ENCODE peak calls at places on chromosomes 2 and 18, in ten cellular contexts. U is lung; R is stimulated activated CD4-positive, alpha-beta T cell treated with anti-CD3 and anti-CD28 coated beads, Interleukin-12 subunit alpha, Interleukin-12 subunit beta, amount 100 ng/mL, for 4 hours; J is psoas muscle; T is brain microvascular endothelial cell; Q is putamen; G is activated CD4-positive, alpha-beta T cell treated with anti-CD3 and anti-CD28 coated beads, Interleukin-2, amount 50 U/mL, for 1 hour; M is fibroblast of the aortic adventitia; S is glomerular endothelial cell; E is omental fat pad. X is an unnamed sample.

GRCh38 chr2:19048593-19049264 is 309.7 kb downstream of the OSR1 start:
- DNase-seq in U (peak; percentile 74), R (no peak), J (no peak), T (peak; percentile 18), Q (no peak), G (no peak), M (peak; percentile 33), S (no peak), E (peak; percentile 32), X (no peak)

GRCh38 chr2:74554821-74555531 is 456 bp downstream of the DOK1 start:
- DNase-seq in U (peak; percentile 63), R (peak; percentile 39), J (peak; percentile 43), T (peak; percentile 25), Q (no peak), G (peak; percentile 40), M (no peak), S (no peak), E (no peak), X (peak; percentile 94)

GRCh38 chr2:1360132-1360531 is 53.1 kb upstream of the TPO start:
- DNase-seq in U (no peak), R (no peak), J (no peak), T (no peak), Q (no peak), G (no peak), M (no peak), S (no peak), E (no peak), X (no peak)

GRCh38 chr18:74897971-74898657 is 300.4 kb downstream of the ZNF407 start:
- DNase-seq in U (no peak), R (no peak), J (no peak), T (peak; percentile 57), Q (no peak), G (no peak), M (peak; percentile 48), S (no peak), E (no peak), X (no peak)

GRCh38 chr2:134917219-134917957 is 1.2 kb upstream of the CCNT2 start:
- DNase-seq in U (peak; percentile 29), R (peak; percentile 9), J (peak; percentile 17), T (no peak), Q (no peak), G (peak; percentile 3), M (peak; percentile 52), S (no peak), E (no peak), X (peak; percentile 80)

GRCh38 chr2:121856358-121856757 is 100.9 kb downstream of the TSN start:
- DNase-seq in U (no peak), R (no peak), J (no peak), T (no peak), Q (no peak), G (no peak), M (peak; percentile 21), S (no peak), E (no peak), X (no peak)

GRCh38 chr2:162126145-162126926 is 25.7 kb downstream of the GCG start:
- DNase-seq in U (no peak), R (no peak), J (no peak), T (no peak), Q (peak; percentile 10), G (no peak), M (peak; percentile 44), S (no peak), E (no peak), X (no peak)

GRCh38 chr18:79982736-79983135 is 5.6 kb downstream of the TXNL4A start:
- DNase-seq in U (no peak), R (no peak), J (no peak), T (peak; percentile 14), Q (peak; percentile 63), G (peak; percentile 19), M (peak; percentile 15), S (no peak), E (no peak), X (no peak)

GRCh38 chr18:78935406-78935805 is 44.2 kb upstream of the SALL3 start:
- DNase-seq in U (no peak), R (no peak), J (no peak), T (no peak), Q (no peak), G (no peak), M (no peak), S (no peak), E (no peak), X (no peak)

GRCh38 chr2:113910110-113910717 is 20.3 kb downstream of the ACTR3 start:
- DNase-seq in U (no peak), R (peak; percentile 51), J (no peak), T (no peak), Q (no peak), G (peak; percentile 58), M (no peak), S (no peak), E (no peak), X (peak; percentile 19)

GRCh38 chr18:31490387-31490786 is 7.6 kb upstream of the DSG2 start:
- DNase-seq in U (no peak), R (no peak), J (no peak), T (no peak), Q (no peak), G (no peak), M (no peak), S (no peak), E (no peak), X (no peak)

GRCh38 chr18:65522907-65523306 is 227.9 kb upstream of the CDH7 start:
- DNase-seq in U (no peak), R (no peak), J (no peak), T (no peak), Q (no peak), G (no peak), M (no peak), S (no peak), E (no peak), X (no peak)

GRCh38 chr2:126634273-126634861 is 21.6 kb upstream of the GYPC start:
- DNase-seq in U (no peak), R (peak; percentile 20), J (no peak), T (no peak), Q (no peak), G (peak; percentile 19), M (peak; percentile 17), S (no peak), E (no peak), X (no peak)